ENCODE peak calls at places on chromosomes 2 and 18, in nine cellular contexts. W is PC-9, K is OCI-LY7, N is IMR-90, U is neural progenitor cell, Z is DND-41, A is H1, F is K562, I is endothelial cell of umbilical vein. E is an unnamed sample. For H3K36me3, the result is how much of the 10 kb centered on the place peaks cover.

GRCh38 chr2:9558948-9559381 is 3.3 kb upstream of the ADAM17 start:
- DNase-seq in F (no peak), K (no peak), U (no peak), W (peak), A (no peak), N (peak), I (no peak), Z (no peak), E (peak)

GRCh38 chr2:2507471-2507997 is 176.5 kb upstream of the MYT1L start:
- DNase-seq in U (no peak), Z (no peak), W (no peak), A (no peak), I (no peak), F (no peak), N (no peak), K (no peak), E (no peak)

GRCh38 chr2:23425338-23425871 is 40.4 kb downstream of the KLHL29 start:
- DNase-seq in K (no peak), F (no peak), W (peak), I (no peak), N (no peak), A (peak), Z (no peak), U (peak), E (no peak)

GRCh38 chr2:25566094-25566493 is 107.3 kb downstream of the DTNB start:
- DNase-seq in Z (no peak), K (peak), F (no peak), I (no peak), W (no peak), U (no peak), A (no peak), N (no peak), E (no peak)

GRCh38 chr2:219562049-219563020 is 9.0 kb downstream of the OBSL1 start:
- DNase-seq in U (no peak), K (no peak), Z (no peak), N (no peak), A (no peak), F (no peak), W (no peak), I (no peak), E (no peak)

GRCh38 chr18:53991805-53992204 is 232.7 kb downstream of the MBD2 start:
- DNase-seq in K (no peak), A (no peak), N (no peak), Z (no peak), F (no peak), U (no peak), I (no peak), W (no peak), E (peak)

GRCh38 chr2:82182270-82182669 is 1877.7 kb upstream of the LRRTM1 start:
- DNase-seq in Z (no peak), I (no peak), U (no peak), K (no peak), F (no peak), W (no peak), A (no peak), N (no peak), E (no peak)

GRCh38 chr2:71226391-71226964 is 425 bp downstream of the PAIP2B start:
- DNase-seq in Z (no peak), U (peak), W (peak), I (peak), F (no peak), A (peak), N (no peak), K (peak), E (no peak)

GRCh38 chr2:127525692-127526141 is 572 bp downstream of the IWS1 start:
- DNase-seq in Z (peak), W (no peak), A (no peak), N (peak), U (peak), F (no peak), K (peak), I (no peak), E (peak)

GRCh38 chr2:145931836-145932352 is 1412.0 kb upstream of the ZEB2 start:
- DNase-seq in N (no peak), A (no peak), W (no peak), U (no peak), K (no peak), F (no peak), Z (no peak), I (no peak), E (peak)
- H2AFZ ChIP-seq in N (no peak), A (no peak), W (no peak), U (peak), K (no peak), F (no peak), Z (no peak), I (no peak), E (peak)

GRCh38 chr2:217431577-217432269 is 571.1 kb downstream of the TNS1 start:
- DNase-seq in Z (no peak), I (no peak), W (no peak), A (no peak), K (no peak), F (no peak), U (no peak), N (no peak), E (no peak)
- H3K27ac ChIP-seq in Z (no peak), I (no peak), W (no peak), A (no peak), K (no peak), F (no peak), U (no peak), N (peak), E (no peak)

DNA sequence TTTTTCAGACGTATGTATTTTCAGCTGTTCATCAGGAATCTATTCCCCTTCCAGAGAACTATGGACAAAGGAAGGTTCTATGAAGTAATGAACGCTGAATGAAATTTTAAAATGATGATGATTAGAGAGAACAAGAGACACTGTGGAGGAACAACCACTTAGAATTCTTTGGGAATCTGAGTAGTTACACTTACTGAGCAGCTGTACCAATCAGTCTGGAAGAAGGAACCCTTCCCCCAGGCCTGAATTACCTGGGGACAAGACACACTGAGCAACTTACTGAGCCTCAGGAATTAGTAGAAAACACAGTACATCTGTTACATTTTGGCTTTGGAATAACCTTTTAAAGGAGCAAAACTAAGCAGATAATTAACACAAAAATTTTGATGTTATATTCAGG is 1.9 kb downstream of the MSTN start:
- DNase-seq in N (no peak), K (no peak), Z (no peak), A (no peak), I (no peak), U (no peak), F (no peak), W (no peak), E (no peak)
- H3K36me3 ChIP-seq in N (under half), K (under half), Z (under half), A (under half), I (under half), U (under half), F (under half), W (under half), E (under half)

DNA sequence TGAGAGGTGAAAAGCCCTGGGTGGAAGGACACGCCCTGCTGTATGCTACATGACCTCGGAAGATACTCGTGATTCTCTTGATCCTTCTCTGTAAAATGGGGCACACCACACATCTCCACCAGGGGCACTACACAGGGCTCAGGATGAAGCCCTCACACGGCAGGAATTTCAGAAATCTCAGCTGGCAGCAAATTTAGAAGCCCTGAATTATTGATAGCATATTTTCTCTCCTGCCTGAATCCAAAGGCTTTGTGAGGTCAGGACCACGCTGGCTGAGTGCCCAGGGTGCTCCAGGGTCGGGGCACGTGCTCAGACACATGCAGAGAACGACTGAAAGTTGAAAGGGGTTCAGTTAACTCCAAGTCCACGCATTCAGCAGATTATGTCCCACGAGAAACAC is 42.1 kb upstream of the GALR1 start:
- DNase-seq in Z (peak), N (peak), A (no peak), K (peak), I (peak), F (no peak), U (peak), W (no peak), E (peak)
- H2AFZ ChIP-seq in Z (no peak), N (peak), A (no peak), K (no peak), I (peak), F (no peak), U (no peak), W (no peak), E (peak)

E was measured in fibroblast of lung.